ENCODE peak calls at places on chromosome 7, in four cellular contexts. B, Z, G and M are unnamed samples.

GRCh38 chr7:69403169-69403568 is 195.1 kb upstream of the AUTS2 start:
- DNase-seq in Z (no peak), B (no peak), G (no peak), M (peak)

GRCh38 chr7:5780801-5781496 is 514 bp downstream of the RNF216 start:
- DNase-seq in G (no peak), Z (peak), B (no peak), M (peak)

GRCh38 chr7:14596421-14596820 is 306.1 kb downstream of the DGKB start:
- DNase-seq in B (no peak), Z (no peak), G (no peak), M (no peak)

GRCh38 chr7:94620703-94621118 is 35.2 kb downstream of the SGCE start:
- DNase-seq in B (peak), Z (peak), G (peak), M (no peak)

GRCh38 chr7:142776206-142776844 is 5.6 kb downstream of the PRSS2 start:
- DNase-seq in Z (no peak), G (peak), B (no peak), M (no peak)

GRCh38 chr7:87712571-87712970 is 84.4 kb downstream of the RUNDC3B start:
- DNase-seq in G (no peak), Z (peak), B (no peak), M (no peak)

GRCh38 chr7:3721422-3721821 is 420.4 kb downstream of the SDK1 start:
- DNase-seq in G (no peak), B (no peak), Z (no peak), M (no peak)

GRCh38 chr7:151844828-151845200 is 32.1 kb downstream of the PRKAG2 start:
- DNase-seq in Z (no peak), B (no peak), G (no peak), M (no peak)

GRCh38 chr7:143379607-143380263 is 1.4 kb upstream of the ZYX start:
- DNase-seq in Z (no peak), G (no peak), B (no peak), M (no peak)

GRCh38 chr7:44467217-44467548 is 23.3 kb downstream of the NUDCD3 start:
- DNase-seq in G (no peak), B (no peak), Z (no peak), M (no peak)

GRCh38 chr7:95543312-95543711 is 53.0 kb downstream of the PDK4 start:
- DNase-seq in G (no peak), B (no peak), Z (no peak), M (no peak)

GRCh38 chr7:25303380-25304321 is 75.4 kb upstream of the NPVF start:
- DNase-seq in B (peak), G (no peak), Z (peak), M (no peak)

GRCh38 chr7:155862088-155862487 is 49.8 kb upstream of the SHH start:
- DNase-seq in Z (no peak), G (peak), B (no peak), M (no peak)

GRCh38 chr7:155861480-155861868 is 49.2 kb upstream of the SHH start:
- DNase-seq in Z (no peak), G (peak), B (no peak), M (no peak)

GRCh38 chr7:155863721-155864151 is 51.5 kb upstream of the SHH start:
- DNase-seq in Z (no peak), B (no peak), G (no peak), M (no peak)

GRCh38 chr7:155860840-155861479 is 48.7 kb upstream of the SHH start:
- DNase-seq in G (peak), B (no peak), Z (no peak), M (no peak)

DNA sequence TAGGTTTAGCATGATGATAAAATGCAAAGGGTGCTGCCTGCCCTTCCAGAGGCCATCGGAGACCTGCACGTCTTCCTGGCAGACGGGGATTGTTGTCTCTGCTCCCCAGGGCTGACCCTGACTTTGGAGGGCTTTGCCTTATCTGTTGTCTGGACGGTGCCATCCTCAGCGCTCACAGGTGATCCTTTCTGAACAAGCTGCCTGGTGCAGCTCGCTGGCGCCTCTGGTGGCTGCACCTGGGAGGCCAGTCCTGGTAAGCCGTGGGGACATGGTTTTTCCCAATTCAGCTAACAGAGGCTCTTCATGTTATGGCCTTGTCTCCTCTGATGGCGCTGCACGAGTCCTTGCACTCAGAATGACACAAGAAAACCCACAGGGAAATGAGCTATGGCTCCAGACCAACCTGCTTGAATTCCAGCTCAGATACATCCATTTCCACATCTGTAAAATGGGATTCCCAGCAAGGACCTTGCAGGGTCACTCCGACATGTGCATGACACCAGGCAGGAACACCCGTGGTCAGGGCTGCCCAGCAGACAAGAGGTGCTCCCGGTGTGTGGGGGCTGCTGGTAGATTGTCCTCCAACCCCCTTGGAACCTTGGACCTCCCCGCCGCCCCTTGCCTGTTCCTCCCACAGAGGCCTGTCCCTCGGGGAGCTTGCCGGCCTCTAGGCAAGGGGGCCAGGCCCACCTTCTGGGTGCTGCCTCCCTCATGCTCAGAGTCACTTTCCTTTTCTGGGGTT is 50.4 kb upstream of the SHH start:
- DNase-seq in B (no peak), Z (no peak), G (no peak), M (no peak)
- TF ChIP-seq CTCF in B (peak), Z (peak), G (peak), M (peak)

GRCh38 chr7:33918401-33919120 is 13.2 kb downstream of the BMPER start:
- DNase-seq in B (no peak), Z (no peak), G (no peak), M (no peak)
- H2AFZ ChIP-seq in B (no peak), Z (no peak), G (no peak), M (no peak)

GRCh38 chr7:158760936-158761335 is 56.3 kb upstream of the NCAPG2 start:
- DNase-seq in B (no peak), Z (no peak), G (no peak), M (no peak)
- TF ChIP-seq CTCF in B (peak), Z (no peak), G (peak), M (peak)

DNA sequence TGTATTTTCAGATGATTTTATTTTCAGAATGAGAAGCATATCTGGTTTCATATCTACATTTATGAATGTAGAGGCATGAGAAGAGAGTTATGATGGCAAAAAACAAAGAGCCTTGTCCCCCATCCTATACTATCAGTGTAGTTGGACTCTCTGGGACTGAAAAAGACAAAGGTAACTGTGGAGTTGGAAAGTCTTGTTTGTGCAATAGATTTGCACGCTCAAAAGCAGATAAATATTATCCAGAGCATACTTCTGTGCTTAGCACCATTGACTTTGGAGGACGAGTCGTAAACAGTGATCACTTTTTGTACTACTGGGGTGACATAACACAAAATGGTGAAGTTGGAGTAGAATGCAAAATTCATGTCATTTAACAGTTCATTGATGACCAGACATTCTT is 85.2 kb upstream of the EGFR start:
- DNase-seq in G (no peak), B (no peak), Z (no peak), M (no peak)
- H2AFZ ChIP-seq in G (peak), B (peak), Z (no peak), M (no peak)

GRCh38 chr7:78019457-78020130 is 221.0 kb downstream of the PHTF2 start:
- DNase-seq in B (peak), G (no peak), Z (no peak), M (peak)
- TF ChIP-seq CTCF in B (no peak), G (no peak), Z (no peak), M (no peak)

GRCh38 chr7:72114129-72114528 is 298.0 kb downstream of the CALN1 start:
- DNase-seq in G (no peak), Z (no peak), B (no peak), M (no peak)

GRCh38 chr7:72106405-72106804 is 305.7 kb downstream of the CALN1 start:
- DNase-seq in B (no peak), Z (no peak), G (no peak), M (no peak)

GRCh38 chr7:72112530-72112929 is 299.6 kb downstream of the CALN1 start:
- DNase-seq in G (no peak), Z (no peak), B (no peak), M (no peak)

GRCh38 chr7:72112992-72113391 is 299.1 kb downstream of the CALN1 start:
- DNase-seq in B (no peak), G (no peak), Z (no peak), M (no peak)

GRCh38 chr7:72109566-72109965 is 302.6 kb downstream of the CALN1 start:
- DNase-seq in G (no peak), B (no peak), Z (no peak), M (no peak)
- H2AFZ ChIP-seq in G (no peak), B (no peak), Z (no peak), M (no peak)

GRCh38 chr7:28272461-28272877 is 91.9 kb upstream of the JAZF1 start:
- DNase-seq in G (no peak), B (peak), Z (no peak), M (peak)
- TF ChIP-seq CTCF in G (peak), B (peak), Z (peak), M (peak)

GRCh38 chr7:39567294-39567693 is 1.1 kb downstream of the YAE1 start:
- DNase-seq in B (no peak), Z (no peak), G (no peak), M (no peak)
- H2AFZ ChIP-seq in B (no peak), Z (peak), G (peak), M (peak)

GRCh38 chr7:156650042-156650441 is 9.5 kb downstream of the RNF32 start:
- DNase-seq in Z (no peak), B (no peak), G (no peak), M (no peak)
- TF ChIP-seq CTCF in Z (no peak), B (peak), G (no peak), M (no peak)

GRCh38 chr7:46524350-46524749 is 603.3 kb upstream of the IGFBP3 start:
- DNase-seq in G (no peak), Z (no peak), B (no peak), M (no peak)
- H2AFZ ChIP-seq in G (peak), Z (no peak), B (no peak), M (no peak)